ENCODE peak calls at places on chromosome 11, in five cellular contexts. H is cardiac muscle cell, N is lower lobe of right lung, S is tibial nerve, Z is ovary. X is an unnamed sample.

GRCh38 chr11:117589024-117589423 is 208.0 kb downstream of the DSCAML1 start:
- DNase-seq in H (no peak), N (no peak), S (no peak), Z (no peak), X (no peak)

GRCh38 chr11:3109921-3110706 is 52.9 kb upstream of the CARS1 start:
- DNase-seq in H (peak; percentile 41), N (peak; percentile 64), S (peak; percentile 13), Z (no peak), X (peak; percentile 20)

GRCh38 chr11:107545101-107545514 is 20.4 kb downstream of the ALKBH8 start:
- DNase-seq in H (peak; percentile 49), N (no peak), S (no peak), Z (no peak), X (no peak)

GRCh38 chr11:60131943-60132342 is 43.5 kb downstream of the MS4A2 start:
- DNase-seq in H (no peak), N (no peak), S (no peak), Z (no peak), X (no peak)

GRCh38 chr11:47177229-47177845 is 658 bp upstream of the ARFGAP2 start:
- DNase-seq in H (peak; percentile 84), N (peak; percentile 71), S (peak; percentile 48), Z (peak; percentile 63), X (peak; percentile 94)

GRCh38 chr11:73875840-73876239 is 806 bp downstream of the COA4 start:
- DNase-seq in H (no peak), N (no peak), S (no peak), Z (no peak), X (peak; percentile 14)

GRCh38 chr11:47264119-47264915 is 5.6 kb upstream of the MADD start:
- DNase-seq in H (no peak), N (peak; percentile 6), S (no peak), Z (no peak), X (no peak)

GRCh38 chr11:122099345-122100045 is 16.5 kb downstream of the BLID start:
- DNase-seq in H (peak; percentile 73), N (no peak), S (no peak), Z (no peak), X (no peak)

GRCh38 chr11:32225491-32226285 is 134.8 kb downstream of the RCN1 start:
- DNase-seq in H (no peak), N (no peak), S (no peak), Z (no peak), X (no peak)

DNA sequence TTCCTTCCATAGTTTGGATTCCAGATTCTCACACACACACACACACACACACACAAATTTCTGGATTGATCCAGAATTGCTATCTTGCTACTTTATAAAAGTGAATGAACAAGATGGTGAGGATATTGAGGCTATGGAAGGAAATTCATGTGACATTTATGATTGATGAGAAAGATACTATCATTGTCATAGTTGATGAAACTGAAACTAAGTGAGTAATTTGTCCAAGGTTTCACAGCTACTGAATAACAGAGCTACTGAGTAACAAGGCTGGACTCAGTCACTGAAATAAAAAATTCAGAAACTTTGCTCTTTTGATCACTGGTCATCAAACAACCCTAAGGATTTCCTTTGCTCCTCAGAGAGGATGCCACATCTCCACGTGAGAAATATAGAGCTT is 16.2 kb downstream of the OR5D16 start:
- DNase-seq in H (no peak), N (no peak), S (no peak), Z (no peak), X (no peak)
- H3K9me3 ChIP-seq in H (no peaks in the 10 kb centered on the region), N (no peaks in the 10 kb centered on the region), S (no peaks in the 10 kb centered on the region), Z (no peaks in the 10 kb centered on the region), X (no peaks in the 10 kb centered on the region)

GRCh38 chr11:131691558-131692041 is 321.2 kb downstream of the NTM start:
- DNase-seq in H (peak; percentile 52), N (no peak), S (no peak), Z (no peak), X (no peak)
- TF ChIP-seq CTCF in H (peak; percentile 72), N (peak; percentile 49), S (peak; percentile 23), Z (no peak), X (peak; percentile 63)

GRCh38 chr11:16605440-16605970 is 132.9 kb upstream of the C11orf58 start:
- DNase-seq in H (peak; percentile 40), N (no peak), S (peak; percentile 16), Z (no peak), X (no peak)
- H3K27ac ChIP-seq in H (peak overlapping the region; percentile 14), N (peak overlapping the region; percentile 80), S (peak overlapping the region; percentile 72), Z (peak overlapping the region; percentile 23), X (no peak overlapping the region)

GRCh38 chr11:54558919-54559318 is 44.9 kb downstream of the OR4C46 start:
- DNase-seq in H (no peak), N (no peak), S (no peak), Z (no peak), X (peak; percentile 2)

DNA sequence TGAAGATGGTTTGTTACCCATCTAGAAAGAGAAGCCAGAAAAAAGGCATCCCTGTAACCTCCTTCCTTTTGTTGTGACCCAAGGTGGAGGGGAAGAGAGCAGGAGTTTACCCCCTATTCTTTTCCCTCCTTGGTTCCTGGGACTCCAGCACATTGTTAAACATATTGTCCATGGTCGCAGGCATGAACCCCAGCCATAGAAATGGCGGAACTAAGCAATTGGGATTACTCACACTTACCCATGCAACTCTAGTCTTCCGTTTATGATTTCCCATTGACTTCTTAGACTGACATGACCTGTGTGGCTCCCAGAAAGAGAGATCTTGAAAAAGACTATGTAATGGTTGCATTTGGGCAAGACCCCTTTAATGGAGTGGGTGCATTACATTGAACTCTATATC is 45.4 kb downstream of the OR4C46 start:
- DNase-seq in H (no peak), N (no peak), S (no peak), Z (no peak), X (peak; percentile 3)
- H3K9me3 ChIP-seq in H (no peaks in the 10 kb centered on the region), N (peaks cover 31% of the 10 kb centered on the region), S (no peaks in the 10 kb centered on the region), Z (no peaks in the 10 kb centered on the region), X (peaks cover 5% of the 10 kb centered on the region)

DNA sequence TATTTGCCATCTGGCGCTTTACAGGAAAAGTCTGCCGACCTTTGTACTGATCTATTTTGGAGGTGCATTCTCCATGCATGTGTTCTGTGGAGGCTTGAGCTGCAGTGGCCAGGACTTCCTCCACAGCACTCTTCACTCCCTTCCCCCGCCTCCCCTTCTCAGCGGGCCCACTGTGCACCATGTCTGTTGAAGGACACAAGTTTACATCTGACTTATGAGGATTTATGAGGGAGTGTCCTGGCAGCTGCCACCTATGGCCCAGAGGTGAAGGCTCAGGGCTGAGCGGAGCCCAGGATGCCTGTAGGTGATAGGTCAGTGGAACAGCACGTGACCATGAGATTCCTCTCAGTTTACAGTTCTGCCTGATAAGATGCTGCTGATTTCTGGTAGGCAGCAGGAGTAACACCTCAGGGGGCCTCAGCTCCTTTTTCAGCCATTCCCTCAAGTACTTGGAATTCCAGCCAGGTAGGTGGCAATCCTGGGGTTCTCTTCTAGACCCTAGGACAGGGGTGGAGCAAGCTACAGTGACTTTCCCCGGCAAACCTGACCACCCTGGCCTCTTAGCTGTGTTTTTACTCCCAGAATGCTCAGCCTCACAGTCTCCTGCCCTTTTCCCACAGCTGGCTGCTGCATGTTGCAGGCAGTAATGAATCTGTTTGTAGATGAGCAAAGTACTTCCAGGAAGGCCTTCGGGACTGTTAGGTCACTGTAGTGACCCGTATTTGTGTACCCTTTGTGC is 59.9 kb downstream of the PPFIBP2 start:
- DNase-seq in H (no peak), N (no peak), S (no peak), Z (no peak), X (no peak)
- TF ChIP-seq CTCF in H (no peak), N (no peak), S (no peak), Z (no peak), X (no peak)

GRCh38 chr11:61587541-61587941 is 6.7 kb upstream of the SYT7 start:
- DNase-seq in H (peak; percentile 26), N (peak; percentile 70), S (no peak), Z (peak; percentile 38), X (no peak)
- H3K27ac ChIP-seq in H (no peak overlapping the region), N (peak overlapping the region; percentile 67), S (no peak overlapping the region), Z (no peak overlapping the region), X (no peak overlapping the region)

GRCh38 chr11:1171223-1171984 is 13.7 kb downstream of the MUC5AC start:
- DNase-seq in H (no peak), N (no peak), S (no peak), Z (no peak), X (no peak)
- H3K9me3 ChIP-seq in H (no peaks in the 10 kb centered on the region), N (no peaks in the 10 kb centered on the region), S (no peaks in the 10 kb centered on the region), Z (no peaks in the 10 kb centered on the region), X (no peaks in the 10 kb centered on the region)

GRCh38 chr11:29328961-29329441 is 687.8 kb downstream of the KCNA4 start:
- DNase-seq in H (peak; percentile 83), N (no peak), S (no peak), Z (no peak), X (peak; percentile 19)
- TF ChIP-seq CTCF in H (peak; percentile 83), N (peak; percentile 30), S (no peak), Z (no peak), X (peak; percentile 75)

DNA sequence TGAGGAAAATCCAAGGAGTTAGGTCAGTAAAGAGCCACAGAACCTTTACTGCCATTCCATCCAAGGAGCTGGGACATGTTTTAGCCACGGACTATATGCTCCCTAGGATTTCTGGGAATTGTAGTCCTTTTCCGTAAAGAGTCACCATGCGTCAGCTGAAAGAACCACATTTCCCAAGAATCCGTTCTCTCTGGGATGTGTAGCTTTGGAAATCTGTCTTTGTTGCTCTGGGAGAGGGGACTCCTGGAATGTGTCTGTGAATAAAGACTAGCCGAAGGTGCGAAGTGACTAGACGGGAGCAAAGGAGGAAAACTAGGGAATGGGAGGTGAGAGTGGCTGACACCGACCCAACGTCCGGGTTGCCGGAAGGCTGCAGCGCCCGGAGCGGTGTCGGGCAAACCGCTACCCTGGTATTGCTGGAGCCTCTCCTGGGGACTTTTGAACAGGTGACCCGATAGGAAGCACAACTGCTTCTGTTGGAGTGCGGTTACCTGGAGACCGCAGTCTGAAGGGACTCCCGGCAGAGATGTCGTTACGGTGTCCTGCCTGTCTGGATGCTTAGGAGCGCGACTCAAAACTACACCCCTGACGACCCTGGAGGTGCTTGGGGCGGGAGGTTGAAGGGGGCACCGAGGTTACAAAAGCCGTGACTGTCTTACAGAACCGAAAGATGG is at the start of gene IFTAP:
- DNase-seq in H (peak; percentile 94), N (peak; percentile 59), S (no peak), Z (peak; percentile 27), X (no peak)
- H3K27ac ChIP-seq in H (peak within 1 kb of the TSS; percentile 76), N (peak within 1 kb of the TSS; percentile 44), S (no peak within 1 kb of the TSS), Z (no peak within 1 kb of the TSS), X (no peak within 1 kb of the TSS)